ENCODE peak calls at places on chromosomes 6 and 20, in ten cellular contexts. C, N, L, S, X, A, U, K, F and B are unnamed samples.

GRCh38 chr20:58889334-58890072 is 37.0 kb downstream of the GNAS start:
- DNase-seq in C (no peak), N (peak; percentile 56), L (no peak), S (no peak), X (no peak), A (peak; percentile 17), U (peak; percentile 37), K (no peak), F (peak; percentile 34), B (no peak)

GRCh38 chr20:44204156-44204831 is 6.3 kb downstream of the OSER1 start:
- DNase-seq in C (peak; percentile 99), N (peak; percentile 94), L (peak; percentile 92), S (no peak), X (no peak), A (peak; percentile 47), U (peak; percentile 42), K (no peak), F (no peak), B (no peak)

GRCh38 chr6:13990830-13991229 is 66.1 kb downstream of the RNF182 start:
- DNase-seq in C (no peak), N (no peak), L (no peak), S (no peak), X (no peak), A (no peak), U (no peak), K (no peak), F (no peak), B (no peak)

GRCh38 chr20:62126141-62126540 is 3.9 kb downstream of the LSM14B start:
- DNase-seq in C (no peak), N (no peak), L (no peak), S (no peak), X (no peak), A (no peak), U (no peak), K (no peak), F (no peak), B (no peak)

GRCh38 chr6:121881974-121882667 is 446.7 kb downstream of the GJA1 start:
- DNase-seq in C (peak; percentile 29), N (peak; percentile 91), L (no peak), S (no peak), X (no peak), A (no peak), U (no peak), K (no peak), F (no peak), B (no peak)

GRCh38 chr6:38846844-38847243 is 131.7 kb downstream of the DNAH8 start:
- DNase-seq in C (peak; percentile 92), N (peak; percentile 36), L (peak; percentile 18), S (no peak), X (no peak), A (no peak), U (no peak), K (no peak), F (no peak), B (no peak)

GRCh38 chr6:45625191-45625664 is 247.5 kb upstream of the SUPT3H start:
- DNase-seq in C (peak; percentile 77), N (peak; percentile 88), L (no peak), S (no peak), X (no peak), A (no peak), U (no peak), K (no peak), F (no peak), B (no peak)

GRCh38 chr20:32914031-32914430 is 55.3 kb downstream of the EFCAB8 start:
- DNase-seq in C (no peak), N (no peak), L (no peak), S (no peak), X (no peak), A (no peak), U (no peak), K (no peak), F (no peak), B (no peak)

GRCh38 chr6:21773199-21773974 is 179.8 kb downstream of the SOX4 start:
- DNase-seq in C (no peak), N (no peak), L (no peak), S (no peak), X (no peak), A (no peak), U (peak; percentile 8), K (no peak), F (no peak), B (no peak)

GRCh38 chr20:31693987-31694661 is 28.5 kb downstream of the BCL2L1 start:
- DNase-seq in C (peak; percentile 5), N (no peak), L (no peak), S (no peak), X (no peak), A (no peak), U (no peak), K (no peak), F (no peak), B (peak; percentile 46)

GRCh38 chr20:18166241-18166881 is 28.7 kb downstream of the KAT14 start:
- DNase-seq in C (no peak), N (no peak), L (no peak), S (no peak), X (no peak), A (no peak), U (no peak), K (no peak), F (no peak), B (peak; percentile 27)

GRCh38 chr6:110547266-110547964 is 71.0 kb upstream of the SLC22A16 start:
- DNase-seq in C (peak; percentile 88), N (peak; percentile 78), L (peak; percentile 73), S (no peak), X (no peak), A (peak; percentile 29), U (no peak), K (no peak), F (no peak), B (no peak)

GRCh38 chr20:18739785-18740184 is 73.8 kb upstream of the SCP2D1 start:
- DNase-seq in C (no peak), N (peak; percentile 53), L (no peak), S (no peak), X (peak; percentile 48), A (no peak), U (peak; percentile 63), K (peak; percentile 50), F (no peak), B (peak; percentile 50)

GRCh38 chr6:124462746-124463145 is 499.5 kb upstream of the RNF217 start:
- DNase-seq in C (no peak), N (no peak), L (no peak), S (no peak), X (no peak), A (no peak), U (no peak), K (no peak), F (no peak), B (no peak)
- H3K9me2 ChIP-seq in C (no peaks in the 10 kb centered on the region), N (no peaks in the 10 kb centered on the region), L (no peaks in the 10 kb centered on the region), S (no peaks in the 10 kb centered on the region), X (no peaks in the 10 kb centered on the region), A (peaks cover 3% of the 10 kb centered on the region), U (no peaks in the 10 kb centered on the region), K (no peaks in the 10 kb centered on the region), F (no peaks in the 10 kb centered on the region), B (no peaks in the 10 kb centered on the region)

GRCh38 chr6:143598466-143599080 is 79.2 kb upstream of the PHACTR2 start:
- DNase-seq in C (no peak), N (no peak), L (no peak), S (no peak), X (no peak), A (no peak), U (no peak), K (no peak), F (no peak), B (no peak)
- H3K9me2 ChIP-seq in C (no peaks in the 10 kb centered on the region), N (no peaks in the 10 kb centered on the region), L (no peaks in the 10 kb centered on the region), S (no peaks in the 10 kb centered on the region), X (no peaks in the 10 kb centered on the region), A (no peaks in the 10 kb centered on the region), U (no peaks in the 10 kb centered on the region), K (no peaks in the 10 kb centered on the region), F (no peaks in the 10 kb centered on the region), B (no peaks in the 10 kb centered on the region)

DNA sequence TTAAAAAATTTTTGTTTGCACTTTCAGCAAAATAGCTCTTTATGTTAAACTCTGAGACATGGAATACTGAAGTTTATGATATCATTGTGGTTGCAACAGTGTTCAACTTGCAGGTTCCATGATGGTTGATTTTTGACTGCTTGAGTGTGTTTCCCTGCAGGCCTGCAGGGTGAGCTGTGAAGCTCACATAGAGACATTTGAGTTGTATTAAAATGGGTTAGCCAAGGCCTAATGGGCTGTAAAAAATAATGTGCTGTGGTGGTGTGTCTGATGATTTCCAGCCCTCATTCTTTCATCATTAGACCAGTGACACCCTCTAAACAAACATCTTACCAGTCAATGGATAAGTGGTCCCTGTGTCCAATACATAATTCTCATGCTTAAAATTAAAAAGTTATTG is 321.4 kb downstream of the FARS2 start:
- DNase-seq in C (no peak), N (peak; percentile 35), L (no peak), S (no peak), X (peak; percentile 48), A (no peak), U (no peak), K (no peak), F (no peak), B (no peak)
- H3K9me2 ChIP-seq in C (no peaks in the 10 kb centered on the region), N (no peaks in the 10 kb centered on the region), L (no peaks in the 10 kb centered on the region), S (no peaks in the 10 kb centered on the region), X (no peaks in the 10 kb centered on the region), A (no peaks in the 10 kb centered on the region), U (no peaks in the 10 kb centered on the region), K (no peaks in the 10 kb centered on the region), F (no peaks in the 10 kb centered on the region), B (no peaks in the 10 kb centered on the region)

GRCh38 chr20:20367681-20368413 is at the start of gene INSM1:
- DNase-seq in C (no peak), N (no peak), L (no peak), S (no peak), X (no peak), A (no peak), U (no peak), K (peak; percentile 47), F (no peak), B (peak; percentile 75)

GRCh38 chr20:20366551-20366895 is 1.4 kb upstream of the INSM1 start:
- DNase-seq in C (no peak), N (no peak), L (no peak), S (no peak), X (no peak), A (no peak), U (no peak), K (peak; percentile 39), F (no peak), B (peak; percentile 4)

GRCh38 chr20:20365593-20365992 is 2.3 kb upstream of the INSM1 start:
- DNase-seq in C (no peak), N (no peak), L (no peak), S (no peak), X (no peak), A (no peak), U (no peak), K (no peak), F (no peak), B (peak; percentile 22)

GRCh38 chr20:20368414-20369352 is 779 bp downstream of the INSM1 start:
- DNase-seq in C (no peak), N (peak; percentile 28), L (no peak), S (peak; percentile 21), X (no peak), A (no peak), U (peak; percentile 17), K (peak; percentile 50), F (no peak), B (peak; percentile 10)

GRCh38 chr20:20366896-20367680 is 816 bp upstream of the INSM1 start:
- DNase-seq in C (no peak), N (peak; percentile 21), L (no peak), S (no peak), X (no peak), A (no peak), U (no peak), K (peak; percentile 36), F (no peak), B (peak; percentile 75)
- H3K9me2 ChIP-seq in C (no peaks in the 10 kb centered on the region), N (no peaks in the 10 kb centered on the region), L (no peaks in the 10 kb centered on the region), S (no peaks in the 10 kb centered on the region), X (no peaks in the 10 kb centered on the region), A (no peaks in the 10 kb centered on the region), U (no peaks in the 10 kb centered on the region), K (no peaks in the 10 kb centered on the region), F (no peaks in the 10 kb centered on the region), B (no peaks in the 10 kb centered on the region)